ENCODE peak calls at places on chromosomes 16 and 17, in five cellular contexts. K is stimulated activated CD4-positive, alpha-beta T cell treated with anti-CD3 and anti-CD28 coated beads, Interleukin-1b, Interleukin-23, amount 100 ng/mL, for 24 hours; Z is OCI-LY7; O is aorta; V is uterus. H is an unnamed sample.

GRCh38 chr17:8746501-8747236 is 2.0 kb upstream of the CCDC42 start:
- DNase-seq in V (no peak), Z (no peak), K (no peak), O (no peak), H (no peak)

GRCh38 chr17:82396601-82397435 is 21.3 kb upstream of the HEXD start:
- DNase-seq in V (no peak), Z (no peak), O (no peak), K (no peak), H (no peak)

GRCh38 chr16:66581246-66581952 is 2.1 kb downstream of the CMTM2 start:
- DNase-seq in V (no peak), Z (no peak), O (no peak), K (no peak), H (no peak)

GRCh38 chr17:50392621-50393020 is 4.7 kb downstream of the LRRC59 start:
- DNase-seq in K (no peak), O (no peak), V (no peak), Z (no peak), H (no peak)

GRCh38 chr17:50423553-50424159 is 2.4 kb upstream of the ACSF2 start:
- DNase-seq in Z (peak), K (no peak), V (peak), O (no peak), H (peak)

GRCh38 chr17:63988741-63989621 is 9.2 kb upstream of the PRR29 start:
- DNase-seq in Z (no peak), K (no peak), V (no peak), O (peak), H (peak)

GRCh38 chr17:61863801-61864126 is 436 bp upstream of the BRIP1 start:
- DNase-seq in K (no peak), O (no peak), V (no peak), Z (no peak), H (no peak)

GRCh38 chr16:67884684-67885083 is at the start of gene NRN1L:
- DNase-seq in K (no peak), Z (no peak), O (peak), V (peak), H (peak)

GRCh38 chr16:4487955-4488481 is 11.8 kb downstream of the HMOX2 start:
- DNase-seq in K (no peak), V (no peak), O (no peak), Z (no peak), H (no peak)